ENCODE peak calls at places on chromosome 19, in nine cellular contexts. M is bronchial epithelial cell; H is effector memory CD8-positive, alpha-beta T cell; D is GM23248; C is CD4-positive, alpha-beta T cell; J is stimulated activated CD8-positive, alpha-beta memory T cell treated with anti-CD3 and anti-CD28 coated beads, Interleukin-15, amount 100 ng/mL, for 48 hours; A is right atrium auricular region; K is substantia nigra; E is Right ventricle myocardium superior. U is an unnamed sample.

GRCh38 chr19:10289836-10290438 is at the start of gene ICAM5:
- DNase-seq in D (peak; percentile 74), A (no peak), M (peak; percentile 27), H (no peak), J (no peak), E (no peak), K (no peak), C (no peak), U (peak; percentile 74)

GRCh38 chr19:3868770-3869456 is at the start of gene ZFR2:
- DNase-seq in A (no peak), M (no peak), K (no peak), E (no peak), C (no peak), J (no peak), H (peak; percentile 5), D (no peak), U (no peak)

GRCh38 chr19:47573076-47574026 is at the start of gene ZNF541:
- DNase-seq in H (peak; percentile 82), C (peak; percentile 82), M (no peak), E (peak; percentile 81), K (peak; percentile 14), A (no peak), J (peak; percentile 53), D (peak; percentile 69), U (peak; percentile 56)

GRCh38 chr19:48351341-48351752 is 12.4 kb downstream of the TMEM143 start:
- DNase-seq in A (peak; percentile 68), H (peak; percentile 73), E (peak; percentile 85), C (peak; percentile 69), M (peak; percentile 27), D (peak; percentile 63), K (peak; percentile 26), J (peak; percentile 64), U (peak; percentile 45)

GRCh38 chr19:30163663-30164062 is 208.5 kb upstream of the ZNF536 start:
- DNase-seq in E (no peak), D (no peak), M (no peak), K (no peak), H (no peak), A (peak; percentile 53), J (no peak), C (no peak), U (no peak)

GRCh38 chr19:19095691-19096090 is 31.9 kb downstream of the SLC25A42 start:
- DNase-seq in D (no peak), C (no peak), J (no peak), E (no peak), M (no peak), A (no peak), H (no peak), K (no peak), U (no peak)

GRCh38 chr19:55484571-55485438 is at the start of gene NAT14:
- DNase-seq in H (peak; percentile 60), M (no peak), J (peak; percentile 49), E (peak; percentile 64), C (peak; percentile 45), D (peak; percentile 77), K (peak; percentile 21), A (no peak), U (peak; percentile 72)

GRCh38 chr19:4067396-4068057 is 828 bp upstream of the ZBTB7A start:
- DNase-seq in M (no peak), D (peak; percentile 36), A (no peak), E (peak; percentile 69), C (peak; percentile 56), H (no peak), K (no peak), J (no peak), U (no peak)

GRCh38 chr19:54432144-54432738 is 16.8 kb upstream of the LENG8 start:
- DNase-seq in C (no peak), E (no peak), H (no peak), A (no peak), J (no peak), M (peak; percentile 84), K (no peak), D (no peak), U (peak; percentile 76)

GRCh38 chr19:28166025-28166424 is 1046.9 kb downstream of the UQCRFS1 start:
- DNase-seq in A (no peak), M (no peak), J (no peak), E (no peak), H (no peak), D (no peak), C (no peak), K (no peak), U (no peak)

GRCh38 chr19:862529-863304 is 3.3 kb downstream of the CFD start:
- DNase-seq in H (peak; percentile 83), A (no peak), D (peak; percentile 58), J (peak; percentile 69), E (peak; percentile 80), K (no peak), C (peak; percentile 65), M (peak; percentile 62), U (peak; percentile 63)

GRCh38 chr19:5016781-5017180 is 47.9 kb downstream of the KDM4B start:
- DNase-seq in M (no peak), C (no peak), D (no peak), A (no peak), J (no peak), H (no peak), K (no peak), E (peak; percentile 31), U (no peak)